ENCODE peak calls at places on chromosomes 7 and 10, in five cellular contexts. One of them, this sample, is unnamed.

GRCh38 chr7:147861058-147861716 is 729.4 kb upstream of the C7orf33 start:
- DNase-seq in Kasumi-1: no peak
- DNase-seq in CD8-positive, alpha-beta T cell: no peak
- DNase-seq in iPS-NIHi11: no peak
- DNase-seq in SW480: no peak
- DNase-seq in this sample: no peak

GRCh38 chr7:127251458-127252379 is 1.0 kb downstream of the GRM8 start:
- DNase-seq in iPS-NIHi11: peak
- DNase-seq in Kasumi-1: no peak
- DNase-seq in SW480: peak
- DNase-seq in CD8-positive, alpha-beta T cell: no peak
- DNase-seq in this sample: no peak

GRCh38 chr7:102403563-102403962 is 7.4 kb downstream of the PRKRIP1 start:
- DNase-seq in CD8-positive, alpha-beta T cell: no peak
- DNase-seq in iPS-NIHi11: no peak
- DNase-seq in SW480: no peak
- DNase-seq in Kasumi-1: no peak
- DNase-seq in this sample: no peak

GRCh38 chr10:71077143-71077581 is 135.2 kb upstream of the UNC5B start:
- DNase-seq in SW480: no peak
- DNase-seq in CD8-positive, alpha-beta T cell: no peak
- DNase-seq in Kasumi-1: no peak
- DNase-seq in iPS-NIHi11: peak
- DNase-seq in this sample: no peak

GRCh38 chr7:35753761-35754603 is 46.9 kb upstream of the SEPTIN7 start:
- DNase-seq in iPS-NIHi11: no peak
- DNase-seq in Kasumi-1: no peak
- DNase-seq in SW480: no peak
- DNase-seq in CD8-positive, alpha-beta T cell: no peak
- DNase-seq in this sample: no peak

GRCh38 chr10:93080350-93081046 is 6.8 kb downstream of the CYP26A1 start:
- DNase-seq in Kasumi-1: peak
- DNase-seq in SW480: peak
- DNase-seq in CD8-positive, alpha-beta T cell: peak
- DNase-seq in iPS-NIHi11: peak
- DNase-seq in this sample: no peak

GRCh38 chr7:158959021-158959717 is 102.8 kb downstream of the DYNC2I1 start:
- DNase-seq in iPS-NIHi11: no peak
- DNase-seq in SW480: no peak
- DNase-seq in CD8-positive, alpha-beta T cell: no peak
- DNase-seq in Kasumi-1: no peak
- DNase-seq in this sample: no peak

GRCh38 chr10:84244651-84245270 is at the start of gene RGR:
- DNase-seq in CD8-positive, alpha-beta T cell: no peak
- DNase-seq in Kasumi-1: no peak
- DNase-seq in iPS-NIHi11: no peak
- DNase-seq in SW480: peak
- DNase-seq in this sample: no peak

GRCh38 chr10:72276013-72276387 is 2.3 kb downstream of the DDIT4 start:
- DNase-seq in Kasumi-1: no peak
- DNase-seq in iPS-NIHi11: no peak
- DNase-seq in CD8-positive, alpha-beta T cell: peak
- DNase-seq in SW480: no peak
- DNase-seq in this sample: no peak

GRCh38 chr7:47483604-47484273 is 98.2 kb downstream of the TNS3 start:
- DNase-seq in SW480: no peak
- DNase-seq in Kasumi-1: peak
- DNase-seq in iPS-NIHi11: no peak
- DNase-seq in CD8-positive, alpha-beta T cell: no peak
- DNase-seq in this sample: no peak

GRCh38 chr10:69051303-69051702 is 36.6 kb upstream of the SRGN start:
- DNase-seq in SW480: no peak
- DNase-seq in Kasumi-1: peak
- DNase-seq in CD8-positive, alpha-beta T cell: no peak
- DNase-seq in iPS-NIHi11: no peak
- DNase-seq in this sample: no peak

GRCh38 chr7:5776894-5777645 is 4.4 kb downstream of the RNF216 start:
- DNase-seq in SW480: no peak
- DNase-seq in CD8-positive, alpha-beta T cell: no peak
- DNase-seq in Kasumi-1: no peak
- DNase-seq in iPS-NIHi11: no peak
- DNase-seq in this sample: no peak

GRCh38 chr10:99534939-99535763 is 2.4 kb downstream of the NKX2-3 start:
- DNase-seq in CD8-positive, alpha-beta T cell: no peak
- DNase-seq in iPS-NIHi11: peak
- DNase-seq in Kasumi-1: peak
- DNase-seq in SW480: peak
- DNase-seq in this sample: no peak

GRCh38 chr10:104223304-104223703 is 8.9 kb downstream of the CFAP43 start:
- DNase-seq in SW480: no peak
- DNase-seq in iPS-NIHi11: no peak
- DNase-seq in Kasumi-1: no peak
- DNase-seq in CD8-positive, alpha-beta T cell: no peak
- DNase-seq in this sample: no peak

GRCh38 chr10:86046845-86047460 is 319.6 kb downstream of the GRID1 start:
- DNase-seq in iPS-NIHi11: no peak
- DNase-seq in Kasumi-1: no peak
- DNase-seq in CD8-positive, alpha-beta T cell: no peak
- DNase-seq in SW480: peak
- DNase-seq in this sample: no peak

GRCh38 chr7:44286618-44287487 is 38.5 kb downstream of the CAMK2B start:
- DNase-seq in CD8-positive, alpha-beta T cell: peak
- DNase-seq in iPS-NIHi11: no peak
- DNase-seq in SW480: no peak
- DNase-seq in Kasumi-1: no peak
- DNase-seq in this sample: peak

GRCh38 chr7:140231779-140232491 is 55.2 kb upstream of the KDM7A start:
- DNase-seq in CD8-positive, alpha-beta T cell: peak
- DNase-seq in iPS-NIHi11: no peak
- DNase-seq in SW480: peak
- DNase-seq in Kasumi-1: no peak
- DNase-seq in this sample: no peak

GRCh38 chr10:100859204-100859763 is 53.5 kb upstream of the SLF2 start:
- DNase-seq in Kasumi-1: no peak
- DNase-seq in SW480: no peak
- DNase-seq in CD8-positive, alpha-beta T cell: no peak
- DNase-seq in iPS-NIHi11: peak
- DNase-seq in this sample: no peak

GRCh38 chr7:41656357-41656756 is 46.5 kb downstream of the INHBA start:
- DNase-seq in CD8-positive, alpha-beta T cell: no peak
- DNase-seq in iPS-NIHi11: no peak
- DNase-seq in SW480: no peak
- DNase-seq in Kasumi-1: no peak
- DNase-seq in this sample: no peak

GRCh38 chr10:118669020-118669766 is 73.7 kb upstream of the PRLHR start:
- DNase-seq in iPS-NIHi11: no peak
- DNase-seq in CD8-positive, alpha-beta T cell: no peak
- DNase-seq in SW480: no peak
- DNase-seq in Kasumi-1: peak
- DNase-seq in this sample: no peak

GRCh38 chr7:46559194-46559576 is 638.1 kb upstream of the IGFBP3 start:
- DNase-seq in iPS-NIHi11: no peak
- DNase-seq in SW480: no peak
- DNase-seq in Kasumi-1: no peak
- DNase-seq in CD8-positive, alpha-beta T cell: no peak
- DNase-seq in this sample: no peak

GRCh38 chr7:22452142-22452763 is 47.7 kb downstream of the STEAP1B start:
- DNase-seq in CD8-positive, alpha-beta T cell: peak
- DNase-seq in SW480: peak
- DNase-seq in Kasumi-1: peak
- DNase-seq in iPS-NIHi11: peak
- DNase-seq in this sample: no peak